ENCODE peak calls at places on chromosomes 3 and 15, in ten cellular contexts. One of them, this sample, is unnamed.

GRCh38 chr15:65870889-65871533 is 1.7 kb downstream of the RAB11A start:
- DNase-seq in progenitor cell of endocrine pancreas: no peak
- DNase-seq in activated T-helper 9 cell treated with anti-CD3 and anti-CD28 coated beads, Interleukin-2, amount 50 U/mL, for 16 hours: no peak
- DNase-seq in activated CD8-positive, alpha-beta memory T cell treated with anti-CD3 and anti-CD28 coated beads for 48 hours: no peak
- DNase-seq in NCI-H345: no peak
- DNase-seq in fibroblast of gingiva: peak; percentile 57
- DNase-seq in kidney epithelial cell: no peak
- DNase-seq in stimulated activated CD4-positive, alpha-beta T cell treated with anti-CD3 and anti-CD28 coated beads, Interleukin-15, amount 100 ng/mL, for 24 hours: no peak
- DNase-seq in bronchial epithelial cell: peak; percentile 90
- DNase-seq in HFFc6: peak; percentile 69
- DNase-seq in this sample: no peak

GRCh38 chr3:12966847-12967750 is 106.1 kb downstream of the IQSEC1 start:
- DNase-seq in activated CD8-positive, alpha-beta memory T cell treated with anti-CD3 and anti-CD28 coated beads for 48 hours: peak; percentile 20
- DNase-seq in progenitor cell of endocrine pancreas: peak; percentile 78
- DNase-seq in bronchial epithelial cell: peak; percentile 3
- DNase-seq in stimulated activated CD4-positive, alpha-beta T cell treated with anti-CD3 and anti-CD28 coated beads, Interleukin-15, amount 100 ng/mL, for 24 hours: peak; percentile 40
- DNase-seq in HFFc6: no peak
- DNase-seq in activated T-helper 9 cell treated with anti-CD3 and anti-CD28 coated beads, Interleukin-2, amount 50 U/mL, for 16 hours: no peak
- DNase-seq in fibroblast of gingiva: peak; percentile 15
- DNase-seq in kidney epithelial cell: no peak
- DNase-seq in NCI-H345: no peak
- DNase-seq in this sample: peak; percentile 61

GRCh38 chr3:68256635-68257034 is 602.2 kb upstream of the SUCLG2 start:
- DNase-seq in kidney epithelial cell: no peak
- DNase-seq in bronchial epithelial cell: no peak
- DNase-seq in stimulated activated CD4-positive, alpha-beta T cell treated with anti-CD3 and anti-CD28 coated beads, Interleukin-15, amount 100 ng/mL, for 24 hours: peak; percentile 6
- DNase-seq in HFFc6: no peak
- DNase-seq in progenitor cell of endocrine pancreas: no peak
- DNase-seq in activated T-helper 9 cell treated with anti-CD3 and anti-CD28 coated beads, Interleukin-2, amount 50 U/mL, for 16 hours: no peak
- DNase-seq in fibroblast of gingiva: no peak
- DNase-seq in activated CD8-positive, alpha-beta memory T cell treated with anti-CD3 and anti-CD28 coated beads for 48 hours: no peak
- DNase-seq in NCI-H345: no peak
- DNase-seq in this sample: no peak

GRCh38 chr3:171306631-171307030 is 153.6 kb downstream of the TNIK start:
- DNase-seq in HFFc6: peak; percentile 96
- DNase-seq in activated CD8-positive, alpha-beta memory T cell treated with anti-CD3 and anti-CD28 coated beads for 48 hours: no peak
- DNase-seq in progenitor cell of endocrine pancreas: no peak
- DNase-seq in kidney epithelial cell: peak; percentile 98
- DNase-seq in NCI-H345: no peak
- DNase-seq in fibroblast of gingiva: peak; percentile 78
- DNase-seq in activated T-helper 9 cell treated with anti-CD3 and anti-CD28 coated beads, Interleukin-2, amount 50 U/mL, for 16 hours: no peak
- DNase-seq in stimulated activated CD4-positive, alpha-beta T cell treated with anti-CD3 and anti-CD28 coated beads, Interleukin-15, amount 100 ng/mL, for 24 hours: no peak
- DNase-seq in bronchial epithelial cell: peak; percentile 13
- DNase-seq in this sample: no peak

GRCh38 chr3:15512173-15512572 is 9.3 kb downstream of the COLQ start:
- DNase-seq in kidney epithelial cell: no peak
- DNase-seq in progenitor cell of endocrine pancreas: no peak
- DNase-seq in activated T-helper 9 cell treated with anti-CD3 and anti-CD28 coated beads, Interleukin-2, amount 50 U/mL, for 16 hours: no peak
- DNase-seq in bronchial epithelial cell: no peak
- DNase-seq in stimulated activated CD4-positive, alpha-beta T cell treated with anti-CD3 and anti-CD28 coated beads, Interleukin-15, amount 100 ng/mL, for 24 hours: no peak
- DNase-seq in fibroblast of gingiva: no peak
- DNase-seq in HFFc6: peak; percentile 39
- DNase-seq in NCI-H345: peak; percentile 83
- DNase-seq in activated CD8-positive, alpha-beta memory T cell treated with anti-CD3 and anti-CD28 coated beads for 48 hours: no peak
- DNase-seq in this sample: no peak

GRCh38 chr3:94776401-94776915 is 713.6 kb downstream of the NSUN3 start:
- DNase-seq in progenitor cell of endocrine pancreas: no peak
- DNase-seq in activated CD8-positive, alpha-beta memory T cell treated with anti-CD3 and anti-CD28 coated beads for 48 hours: no peak
- DNase-seq in HFFc6: no peak
- DNase-seq in stimulated activated CD4-positive, alpha-beta T cell treated with anti-CD3 and anti-CD28 coated beads, Interleukin-15, amount 100 ng/mL, for 24 hours: no peak
- DNase-seq in bronchial epithelial cell: no peak
- DNase-seq in activated T-helper 9 cell treated with anti-CD3 and anti-CD28 coated beads, Interleukin-2, amount 50 U/mL, for 16 hours: no peak
- DNase-seq in kidney epithelial cell: no peak
- DNase-seq in NCI-H345: no peak
- DNase-seq in fibroblast of gingiva: no peak
- DNase-seq in this sample: no peak

GRCh38 chr3:139529624-139530023 is 9.9 kb downstream of the RBP1 start:
- DNase-seq in kidney epithelial cell: no peak
- DNase-seq in activated T-helper 9 cell treated with anti-CD3 and anti-CD28 coated beads, Interleukin-2, amount 50 U/mL, for 16 hours: no peak
- DNase-seq in fibroblast of gingiva: no peak
- DNase-seq in progenitor cell of endocrine pancreas: no peak
- DNase-seq in HFFc6: no peak
- DNase-seq in activated CD8-positive, alpha-beta memory T cell treated with anti-CD3 and anti-CD28 coated beads for 48 hours: no peak
- DNase-seq in bronchial epithelial cell: no peak
- DNase-seq in stimulated activated CD4-positive, alpha-beta T cell treated with anti-CD3 and anti-CD28 coated beads, Interleukin-15, amount 100 ng/mL, for 24 hours: no peak
- DNase-seq in NCI-H345: no peak
- DNase-seq in this sample: no peak

GRCh38 chr3:149273096-149273751 is 51.6 kb upstream of the CP start:
- DNase-seq in activated CD8-positive, alpha-beta memory T cell treated with anti-CD3 and anti-CD28 coated beads for 48 hours: no peak
- DNase-seq in fibroblast of gingiva: peak; percentile 81
- DNase-seq in activated T-helper 9 cell treated with anti-CD3 and anti-CD28 coated beads, Interleukin-2, amount 50 U/mL, for 16 hours: no peak
- DNase-seq in kidney epithelial cell: peak; percentile 52
- DNase-seq in stimulated activated CD4-positive, alpha-beta T cell treated with anti-CD3 and anti-CD28 coated beads, Interleukin-15, amount 100 ng/mL, for 24 hours: peak; percentile 14
- DNase-seq in progenitor cell of endocrine pancreas: peak; percentile 18
- DNase-seq in bronchial epithelial cell: peak; percentile 73
- DNase-seq in HFFc6: peak; percentile 87
- DNase-seq in NCI-H345: peak; percentile 71
- DNase-seq in this sample: no peak

GRCh38 chr3:128112406-128112968 is 11.1 kb downstream of the RUVBL1 start:
- DNase-seq in NCI-H345: no peak
- DNase-seq in activated T-helper 9 cell treated with anti-CD3 and anti-CD28 coated beads, Interleukin-2, amount 50 U/mL, for 16 hours: no peak
- DNase-seq in fibroblast of gingiva: peak; percentile 88
- DNase-seq in kidney epithelial cell: peak; percentile 76
- DNase-seq in HFFc6: peak; percentile 92
- DNase-seq in stimulated activated CD4-positive, alpha-beta T cell treated with anti-CD3 and anti-CD28 coated beads, Interleukin-15, amount 100 ng/mL, for 24 hours: peak; percentile 53
- DNase-seq in activated CD8-positive, alpha-beta memory T cell treated with anti-CD3 and anti-CD28 coated beads for 48 hours: no peak
- DNase-seq in progenitor cell of endocrine pancreas: no peak
- DNase-seq in bronchial epithelial cell: peak; percentile 86
- DNase-seq in this sample: peak; percentile 54

GRCh38 chr3:44241706-44242105 is at the start of gene TOPAZ1:
- DNase-seq in activated CD8-positive, alpha-beta memory T cell treated with anti-CD3 and anti-CD28 coated beads for 48 hours: no peak
- DNase-seq in fibroblast of gingiva: no peak
- DNase-seq in bronchial epithelial cell: no peak
- DNase-seq in activated T-helper 9 cell treated with anti-CD3 and anti-CD28 coated beads, Interleukin-2, amount 50 U/mL, for 16 hours: no peak
- DNase-seq in stimulated activated CD4-positive, alpha-beta T cell treated with anti-CD3 and anti-CD28 coated beads, Interleukin-15, amount 100 ng/mL, for 24 hours: no peak
- DNase-seq in kidney epithelial cell: no peak
- DNase-seq in progenitor cell of endocrine pancreas: no peak
- DNase-seq in HFFc6: no peak
- DNase-seq in NCI-H345: no peak
- DNase-seq in this sample: no peak

GRCh38 chr3:10926831-10927521 is 65.6 kb upstream of the SLC6A1 start:
- DNase-seq in bronchial epithelial cell: no peak
- DNase-seq in kidney epithelial cell: no peak
- DNase-seq in fibroblast of gingiva: no peak
- DNase-seq in stimulated activated CD4-positive, alpha-beta T cell treated with anti-CD3 and anti-CD28 coated beads, Interleukin-15, amount 100 ng/mL, for 24 hours: no peak
- DNase-seq in activated T-helper 9 cell treated with anti-CD3 and anti-CD28 coated beads, Interleukin-2, amount 50 U/mL, for 16 hours: no peak
- DNase-seq in HFFc6: no peak
- DNase-seq in NCI-H345: no peak
- DNase-seq in progenitor cell of endocrine pancreas: no peak
- DNase-seq in activated CD8-positive, alpha-beta memory T cell treated with anti-CD3 and anti-CD28 coated beads for 48 hours: no peak
- DNase-seq in this sample: no peak